ENCODE peak calls at places on chromosomes 11 and 22, in five cellular contexts. D, O, Y, B and E are unnamed samples.

GRCh38 chr11:534197-534591 is 1.2 kb downstream of the HRAS start:
- DNase-seq in O (no peak), D (no peak), B (peak; percentile 50), Y (no peak), E (no peak)

GRCh38 chr11:7906481-7906880 is 24.6 kb downstream of the OR10A6 start:
- DNase-seq in O (no peak), Y (no peak), B (no peak), D (no peak), E (no peak)

GRCh38 chr11:66685276-66686099 is 7.8 kb upstream of the RBM4B start:
- DNase-seq in O (no peak), B (no peak), Y (no peak), D (no peak), E (peak; percentile 71)

GRCh38 chr11:2666828-2667570 is 32.8 kb downstream of the KCNQ1OT1 start:
- DNase-seq in B (no peak), Y (no peak), D (no peak), O (peak; percentile 49), E (peak; percentile 35)

GRCh38 chr11:78576549-78577097 is 2.0 kb upstream of the NARS2 start:
- DNase-seq in D (no peak), B (no peak), Y (no peak), O (no peak), E (no peak)

GRCh38 chr11:116193321-116194114 is 579.3 kb downstream of the BUD13 start:
- DNase-seq in D (peak; percentile 15), B (peak; percentile 43), O (peak; percentile 68), Y (no peak), E (no peak)

GRCh38 chr22:27115816-27116256 is 458.4 kb downstream of the MIAT start:
- DNase-seq in B (no peak), D (peak; percentile 60), O (no peak), Y (no peak), E (no peak)

GRCh38 chr11:76759092-76759491 is 24.1 kb upstream of the TSKU start:
- DNase-seq in D (no peak), Y (no peak), B (no peak), O (no peak), E (no peak)

GRCh38 chr11:73126804-73127480 is 15.2 kb downstream of the FCHSD2 start:
- DNase-seq in O (no peak), D (no peak), B (no peak), Y (no peak), E (no peak)

GRCh38 chr11:13214276-13214865 is 63.2 kb upstream of the BMAL1 start:
- DNase-seq in Y (no peak), D (no peak), B (peak; percentile 43), O (no peak), E (no peak)

GRCh38 chr22:44312766-44313165 is at the start of gene SHISAL1:
- DNase-seq in Y (peak; percentile 51), D (no peak), B (no peak), O (no peak), E (no peak)

GRCh38 chr22:44727148-44727547 is 25.1 kb downstream of the PRR5 start:
- DNase-seq in O (no peak), B (no peak), Y (no peak), D (no peak), E (no peak)

GRCh38 chr11:28559497-28559896 is 451.3 kb downstream of the METTL15 start:
- DNase-seq in Y (no peak), O (no peak), D (no peak), B (peak; percentile 21), E (no peak)

GRCh38 chr11:94544832-94545640 is 1.3 kb downstream of the FUT4 start:
- DNase-seq in B (peak; percentile 53), D (no peak), Y (peak; percentile 73), O (peak; percentile 69), E (peak; percentile 88)

GRCh38 chr11:8363924-8364323 is 100.2 kb upstream of the LMO1 start:
- DNase-seq in Y (no peak), D (no peak), O (no peak), B (no peak), E (peak; percentile 52)

GRCh38 chr11:30546334-30546733 is 39.8 kb downstream of the MPPED2 start:
- DNase-seq in D (no peak), B (no peak), O (no peak), Y (no peak), E (no peak)

GRCh38 chr11:108620958-108621772 is 27.6 kb upstream of the EXPH5 start:
- DNase-seq in Y (no peak), B (no peak), D (no peak), O (no peak), E (no peak)

GRCh38 chr11:36030707-36031365 is 87.0 kb downstream of the LDLRAD3 start:
- DNase-seq in O (no peak), D (no peak), B (no peak), Y (no peak), E (no peak)

GRCh38 chr11:133249065-133249464 is 283.2 kb downstream of the OPCML start:
- DNase-seq in D (no peak), Y (no peak), B (no peak), O (no peak), E (no peak)

GRCh38 chr11:118652681-118653181 is 26.7 kb downstream of the TREH start:
- DNase-seq in D (no peak), Y (peak; percentile 28), O (no peak), B (no peak), E (peak; percentile 51)

GRCh38 chr11:122089111-122089510 is 26.9 kb downstream of the BLID start:
- DNase-seq in O (no peak), B (no peak), Y (no peak), D (no peak), E (no peak)

GRCh38 chr11:70783821-70784220 is 385.5 kb downstream of the CTTN start:
- DNase-seq in D (no peak), B (no peak), O (no peak), Y (no peak), E (no peak)

GRCh38 chr11:126109941-126110731 is 47.5 kb upstream of the CDON start:
- DNase-seq in Y (no peak), D (no peak), B (no peak), O (no peak), E (peak; percentile 70)

GRCh38 chr11:97136067-97136466 is 746.3 kb downstream of the JRKL start:
- DNase-seq in Y (no peak), O (no peak), D (no peak), B (no peak), E (no peak)

GRCh38 chr11:116164843-116165242 is 607.9 kb downstream of the BUD13 start:
- DNase-seq in Y (no peak), B (no peak), D (no peak), O (no peak), E (no peak)

GRCh38 chr22:21697866-21698265 is 32.1 kb downstream of the PPIL2 start:
- DNase-seq in D (no peak), Y (no peak), O (no peak), B (no peak), E (no peak)

DNA sequence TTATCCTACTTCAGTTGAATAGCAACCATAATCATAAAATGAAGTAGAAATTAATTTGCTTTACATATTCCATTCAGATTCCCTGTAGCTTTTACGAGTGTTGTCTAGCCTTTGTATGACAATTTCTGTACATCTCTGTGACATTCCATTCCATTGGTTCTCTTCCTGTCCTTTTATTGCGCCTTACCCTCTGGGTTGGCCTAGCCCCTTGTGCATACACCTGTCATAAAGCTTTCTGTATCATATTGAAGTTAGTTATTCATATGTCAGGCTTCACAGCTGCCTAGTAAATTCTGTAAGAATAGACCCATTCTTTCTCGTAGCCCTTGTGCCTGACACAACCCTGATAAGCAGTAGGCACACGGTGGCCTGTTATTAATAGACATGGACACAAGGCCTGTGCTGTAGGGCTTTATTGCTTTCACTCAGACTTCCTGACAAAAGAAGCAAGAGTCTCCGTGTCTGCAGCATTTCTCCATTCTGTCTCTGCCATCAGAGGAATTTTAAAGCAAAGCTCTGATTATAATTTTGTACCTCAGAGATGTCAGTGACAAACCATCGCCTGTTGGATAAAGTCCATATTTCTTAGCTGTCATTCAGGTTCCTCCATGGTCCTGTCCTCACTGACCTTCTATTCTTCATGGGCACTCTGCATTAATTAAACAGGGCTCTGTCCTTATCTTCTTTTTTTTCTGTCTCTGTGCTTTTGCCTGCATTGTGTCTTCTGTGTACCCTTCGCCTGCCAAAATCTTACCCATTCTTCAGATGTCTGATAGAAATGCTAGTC is 49.4 kb downstream of the BID start:
- DNase-seq in O (no peak), Y (no peak), D (no peak), B (no peak), E (no peak)
- H3K27ac ChIP-seq in O (peak overlapping the region; percentile 43), Y (peak overlapping the region; percentile 81), D (no peak overlapping the region), B (no peak overlapping the region), E (no peak overlapping the region)

GRCh38 chr11:33935466-33935865 is 43.6 kb upstream of the LMO2 start:
- DNase-seq in Y (no peak), D (no peak), B (no peak), O (no peak), E (no peak)

GRCh38 chr11:33933607-33934006 is 41.7 kb upstream of the LMO2 start:
- DNase-seq in B (no peak), Y (no peak), D (no peak), O (no peak), E (no peak)

GRCh38 chr11:33936057-33936456 is 44.2 kb upstream of the LMO2 start:
- DNase-seq in B (no peak), D (no peak), Y (no peak), O (no peak), E (no peak)

GRCh38 chr11:33934450-33934849 is 42.6 kb upstream of the LMO2 start:
- DNase-seq in O (no peak), B (no peak), Y (no peak), D (no peak), E (no peak)

GRCh38 chr11:33935005-33935404 is 43.1 kb upstream of the LMO2 start:
- DNase-seq in Y (no peak), D (no peak), O (no peak), B (no peak), E (no peak)
- H3K4me1 ChIP-seq in Y (peaks cover 62% of the 10 kb centered on the region), D (no peaks in the 10 kb centered on the region), O (no peaks in the 10 kb centered on the region), B (no peaks in the 10 kb centered on the region), E (peaks cover 75% of the 10 kb centered on the region)

DNA sequence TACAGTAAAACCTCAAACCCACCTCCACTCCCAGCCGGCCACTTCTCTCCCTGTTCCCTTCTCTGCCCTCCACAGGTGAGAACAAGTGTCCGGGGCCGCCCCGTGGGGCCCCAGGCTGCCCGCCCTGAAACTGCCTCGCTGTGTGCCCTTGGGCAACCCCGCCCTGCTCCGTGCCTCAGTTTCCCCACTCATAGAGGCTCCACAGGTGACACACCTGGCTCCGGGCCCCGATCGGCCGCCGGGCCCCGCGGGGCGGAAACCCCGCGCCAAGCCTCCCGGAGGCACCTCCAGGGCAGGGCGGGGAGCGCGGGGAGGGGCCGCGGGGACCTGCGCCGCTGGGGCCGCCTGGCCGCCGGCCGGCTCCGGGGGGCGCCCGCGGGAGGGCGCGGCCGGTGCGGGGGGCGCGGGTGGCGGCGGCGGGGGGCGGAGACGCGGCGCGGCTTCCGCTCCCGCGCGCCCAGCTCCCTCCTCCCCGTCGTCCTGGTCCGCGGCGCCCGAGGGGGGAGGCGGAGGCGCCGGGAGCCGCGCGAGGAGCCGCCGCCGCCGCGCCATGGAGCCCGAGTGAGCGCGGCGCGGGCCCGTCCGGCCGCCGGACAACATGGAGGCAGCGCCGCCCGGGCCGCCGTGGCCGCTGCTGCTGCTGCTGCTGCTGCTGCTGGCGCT is at the start of gene LRP5:
- DNase-seq in Y (no peak), B (peak; percentile 67), D (no peak), O (peak; percentile 69), E (no peak)
- TF ChIP-seq POLR2A in Y (no peak), B (no peak), D (peak; percentile 25), O (no peak), E (no peak)

DNA sequence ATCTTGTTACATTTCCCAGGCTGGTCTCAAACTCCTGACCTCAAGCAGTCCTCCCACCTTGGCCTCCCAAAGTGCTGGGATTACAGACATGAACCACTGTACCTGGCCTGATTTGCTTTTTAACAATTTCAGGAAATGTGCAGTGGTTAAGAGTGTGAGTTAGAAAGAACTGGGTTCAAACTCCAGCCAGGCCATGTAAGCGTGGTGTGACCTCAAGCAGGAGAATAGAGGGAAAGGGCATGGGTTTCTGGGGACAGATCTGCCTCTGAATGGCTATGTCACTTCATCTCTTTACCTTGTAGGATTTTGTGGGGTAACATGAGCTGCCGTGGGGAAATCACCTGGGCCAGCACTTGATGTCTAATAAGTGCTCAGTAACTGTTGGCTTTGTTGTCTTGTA is 9.3 kb downstream of the SNRPD3 start:
- DNase-seq in O (no peak), B (no peak), Y (no peak), D (no peak), E (peak; percentile 18)
- H3K27ac ChIP-seq in O (no peak overlapping the region), B (no peak overlapping the region), Y (peak overlapping the region; percentile 53), D (no peak overlapping the region), E (peak overlapping the region; percentile 23)